ENCODE peak calls at places on chromosomes 2 and 18, in four cellular contexts. E is GM12891, D is right cardiac atrium, Y is ELR. V is an unnamed sample.

GRCh38 chr2:233098615-233099014 is 38.5 kb downstream of the INPP5D start:
- DNase-seq in Y (peak; percentile 11), E (no peak), D (no peak), V (no peak)

GRCh38 chr18:68431111-68431921 is 283.6 kb downstream of the TMX3 start:
- DNase-seq in Y (peak; percentile 27), D (no peak), E (no peak), V (no peak)

GRCh38 chr2:173075781-173076556 is at the start of gene MAP3K20:
- DNase-seq in Y (peak; percentile 84), D (peak; percentile 93), E (peak; percentile 49), V (peak; percentile 39)

GRCh38 chr18:28175930-28176673 is 828 bp downstream of the CDH2 start:
- DNase-seq in D (peak; percentile 34), Y (peak; percentile 61), E (no peak), V (peak; percentile 1)

GRCh38 chr2:45890819-45891218 is 239.3 kb downstream of the PRKCE start:
- DNase-seq in D (no peak), Y (no peak), E (no peak), V (no peak)

GRCh38 chr2:240796543-240797499 is 23.2 kb downstream of the KIF1A start:
- DNase-seq in E (no peak), D (no peak), Y (no peak), V (no peak)

GRCh38 chr2:200077210-200077650 is 121.8 kb downstream of the MAIP1 start:
- DNase-seq in E (no peak), D (no peak), Y (peak; percentile 73), V (no peak)

GRCh38 chr2:233430091-233430490 is 75.8 kb downstream of the DGKD start:
- DNase-seq in Y (peak; percentile 82), D (no peak), E (no peak), V (no peak)

GRCh38 chr2:188315750-188316149 is 24.1 kb downstream of the GULP1 start:
- DNase-seq in Y (no peak), E (no peak), D (no peak), V (no peak)

GRCh38 chr2:238019962-238020361 is 40.8 kb upstream of the SCLY start:
- DNase-seq in D (no peak), Y (no peak), E (no peak), V (no peak)

GRCh38 chr2:40433739-40434138 is 18.2 kb downstream of the SLC8A1 start:
- DNase-seq in D (peak; percentile 64), E (no peak), Y (no peak), V (no peak)

GRCh38 chr2:238864207-238865014 is 16.5 kb downstream of the TWIST2 start:
- DNase-seq in D (peak; percentile 93), E (no peak), Y (peak; percentile 100), V (no peak)

GRCh38 chr2:182228741-182229140 is 198.1 kb downstream of the PDE1A start:
- DNase-seq in D (no peak), E (no peak), Y (peak; percentile 81), V (no peak)

GRCh38 chr2:46966576-46966975 is 51.0 kb upstream of the MCFD2 start:
- DNase-seq in Y (peak; percentile 57), E (no peak), D (no peak), V (no peak)

GRCh38 chr2:212945526-212945925 is 205.9 kb downstream of the IKZF2 start:
- DNase-seq in E (no peak), D (no peak), Y (no peak), V (no peak)

GRCh38 chr2:40418614-40419013 is 33.3 kb downstream of the SLC8A1 start:
- DNase-seq in Y (no peak), D (peak; percentile 56), E (no peak), V (no peak)

GRCh38 chr2:44894058-44894457 is 47.4 kb upstream of the SIX3 start:
- DNase-seq in E (no peak), Y (no peak), D (no peak), V (no peak)

GRCh38 chr18:27749189-27749588 is 427.7 kb downstream of the CDH2 start:
- DNase-seq in E (no peak), Y (no peak), D (no peak), V (no peak)

GRCh38 chr2:133854603-133855200 is 286.4 kb upstream of the NCKAP5 start:
- DNase-seq in E (no peak), D (no peak), Y (no peak), V (no peak)

GRCh38 chr2:102599486-102599885 is 19.9 kb upstream of the SLC9A2 start:
- DNase-seq in E (no peak), D (no peak), Y (no peak), V (no peak)

GRCh38 chr18:76914796-76915195 is 92.4 kb downstream of the ZNF236 start:
- DNase-seq in E (no peak), Y (no peak), D (no peak), V (no peak)